ENCODE peak calls at places on chromosomes 5 and 9, in four cellular contexts. U is NCI-H345, Z is left cardiac atrium, M is endothelial cell of umbilical vein. G is an unnamed sample.

GRCh38 chr9:75918154-75918553 is 27.7 kb downstream of the PCSK5 start:
- DNase-seq in U (no peak), Z (no peak), M (no peak), G (no peak)

GRCh38 chr5:135245521-135246499 is 153.2 kb downstream of the MACROH2A1 start:
- DNase-seq in U (no peak), Z (no peak), M (peak), G (no peak)

GRCh38 chr5:73791389-73791788 is 165.4 kb downstream of the ARHGEF28 start:
- DNase-seq in U (no peak), Z (no peak), M (no peak), G (no peak)

GRCh38 chr9:16925426-16925825 is 55.0 kb upstream of the BNC2 start:
- DNase-seq in U (no peak), Z (no peak), M (no peak), G (no peak)

GRCh38 chr9:136690841-136691261 is 3.6 kb upstream of the AGPAT2 start:
- DNase-seq in U (no peak), Z (peak), M (no peak), G (no peak)

GRCh38 chr5:157463621-157464407 is 3.8 kb downstream of the NIPAL4 start:
- DNase-seq in U (peak), Z (no peak), M (no peak), G (no peak)

GRCh38 chr5:95879661-95880060 is 57.1 kb upstream of the GLRX start:
- DNase-seq in U (no peak), Z (no peak), M (no peak), G (no peak)

GRCh38 chr5:143434261-143435206 is 31.0 kb upstream of the NR3C1 start:
- DNase-seq in U (no peak), Z (peak), M (no peak), G (no peak)

GRCh38 chr5:167944121-167944858 is 347.2 kb upstream of the WWC1 start:
- DNase-seq in U (no peak), Z (peak), M (no peak), G (no peak)

GRCh38 chr9:114154597-114155102 is 687 bp upstream of the COL27A1 start:
- DNase-seq in U (no peak), Z (no peak), M (peak), G (no peak)

GRCh38 chr9:17978773-17979172 is 399.9 kb downstream of the SH3GL2 start:
- DNase-seq in U (no peak), Z (no peak), M (no peak), G (no peak)

GRCh38 chr9:257957-258356 is 43.3 kb downstream of the DOCK8 start:
- DNase-seq in U (no peak), Z (no peak), M (no peak), G (no peak)

GRCh38 chr5:32507738-32508434 is 63.3 kb upstream of the ZFR start:
- DNase-seq in U (no peak), Z (no peak), M (peak), G (no peak)

GRCh38 chr9:117073539-117074336 is 341.1 kb downstream of the ASTN2 start:
- DNase-seq in U (peak), Z (no peak), M (no peak), G (no peak)

GRCh38 chr5:72559866-72560766 is 52.9 kb upstream of the ZNF366 start:
- DNase-seq in U (no peak), Z (peak), M (peak), G (peak)

GRCh38 chr5:15579193-15579990 is 79.4 kb downstream of the FBXL7 start:
- DNase-seq in U (no peak), Z (no peak), M (no peak), G (no peak)

GRCh38 chr9:76545191-76545590 is 86.2 kb downstream of the GCNT1 start:
- DNase-seq in U (no peak), Z (no peak), M (no peak), G (no peak)

GRCh38 chr5:113488645-113489184 is 462 bp upstream of the MCC start:
- DNase-seq in U (no peak), Z (no peak), M (no peak), G (no peak)

GRCh38 chr9:130213898-130214761 is 41.9 kb downstream of the NCS1 start:
- DNase-seq in U (no peak), Z (no peak), M (no peak), G (no peak)

GRCh38 chr9:26262431-26262830 is 584.2 kb upstream of the TUSC1 start:
- DNase-seq in U (no peak), Z (no peak), M (no peak), G (no peak)

GRCh38 chr5:148979104-148979723 is 83.6 kb downstream of the SH3TC2 start:
- DNase-seq in U (no peak), Z (peak), M (no peak), G (no peak)

GRCh38 chr5:169637085-169637855 is at the start of gene DOCK2:
- DNase-seq in U (no peak), Z (peak), M (no peak), G (no peak)

GRCh38 chr9:127561491-127562270 is 50.4 kb upstream of the STXBP1 start:
- DNase-seq in U (no peak), Z (peak), M (peak), G (peak)

GRCh38 chr9:86854898-86855523 is 92.3 kb downstream of the GAS1 start:
- DNase-seq in U (no peak), Z (no peak), M (no peak), G (no peak)

GRCh38 chr5:24720743-24721142 is 76.0 kb upstream of the CDH10 start:
- DNase-seq in U (no peak), Z (no peak), M (no peak), G (no peak)

GRCh38 chr5:155753943-155754581 is 572.9 kb upstream of the SGCD start:
- DNase-seq in U (no peak), Z (no peak), M (no peak), G (no peak)